ENCODE peak calls at places on chromosomes 12 and 14, in ten cellular contexts. K is HCT116, P is Peyer's patch, O is H1, R is uterus, S is ovary, N is A549, A is stomach, X is heart left ventricle, Z is GM12878. I is an unnamed sample.

GRCh38 chr12:59452259-59452658 is 143.6 kb upstream of the SLC16A7 start:
- DNase-seq in K (no peak), P (no peak), O (no peak), R (no peak), S (no peak), N (no peak), A (no peak), X (no peak), Z (no peak), I (no peak)

GRCh38 chr12:107319536-107320030 is 226.2 kb upstream of the CRY1 start:
- DNase-seq in K (no peak), P (no peak), O (no peak), R (no peak), S (no peak), N (no peak), A (no peak), X (no peak), Z (no peak), I (no peak)

GRCh38 chr12:103742349-103742784 is 98.7 kb downstream of the NT5DC3 start:
- DNase-seq in K (no peak), P (no peak), O (no peak), R (no peak), S (no peak), N (no peak), A (peak; percentile 27), X (peak; percentile 28), Z (no peak), I (peak; percentile 3)

GRCh38 chr12:105676694-105677093 is 346.2 kb downstream of the C12orf75 start:
- DNase-seq in K (no peak), P (no peak), O (no peak), R (peak; percentile 49), S (no peak), N (no peak), A (peak; percentile 31), X (peak; percentile 31), Z (no peak), I (peak; percentile 3)

GRCh38 chr12:104569348-104570173 is 112.8 kb downstream of the CHST11 start:
- DNase-seq in K (no peak), P (peak; percentile 76), O (no peak), R (no peak), S (no peak), N (no peak), A (peak; percentile 31), X (no peak), Z (peak; percentile 88), I (no peak)

GRCh38 chr14:34252227-34252626 is 209.8 kb downstream of the SPTSSA start:
- DNase-seq in K (no peak), P (no peak), O (no peak), R (no peak), S (no peak), N (no peak), A (no peak), X (no peak), Z (no peak), I (no peak)

GRCh38 chr12:67391034-67391433 is 121.9 kb downstream of the CAND1 start:
- DNase-seq in K (no peak), P (no peak), O (no peak), R (no peak), S (no peak), N (no peak), A (no peak), X (no peak), Z (no peak), I (no peak)

GRCh38 chr12:67891566-67891965 is 97.7 kb upstream of the IFNG-AS1 start:
- DNase-seq in K (no peak), P (no peak), O (no peak), R (no peak), S (no peak), N (no peak), A (no peak), X (no peak), Z (no peak), I (no peak)

GRCh38 chr12:112017041-112017440 is 3.8 kb downstream of the ERP29 start:
- DNase-seq in K (no peak), P (no peak), O (no peak), R (no peak), S (no peak), N (no peak), A (no peak), X (no peak), Z (no peak), I (no peak)

GRCh38 chr14:64878775-64879634 is 702 bp downstream of the SPTB start:
- DNase-seq in K (no peak), P (no peak), O (no peak), R (no peak), S (no peak), N (peak; percentile 14), A (no peak), X (peak; percentile 40), Z (no peak), I (peak; percentile 7)

GRCh38 chr14:64879635-64880381 is at the start of gene SPTB:
- DNase-seq in K (no peak), P (peak; percentile 25), O (no peak), R (peak; percentile 17), S (peak; percentile 30), N (peak; percentile 30), A (peak; percentile 53), X (peak; percentile 84), Z (no peak), I (peak; percentile 43)

GRCh38 chr14:64873506-64874220 is 6.0 kb downstream of the SPTB start:
- DNase-seq in K (no peak), P (no peak), O (no peak), R (no peak), S (no peak), N (no peak), A (no peak), X (no peak), Z (no peak), I (no peak)

GRCh38 chr14:64871344-64871743 is 8.4 kb downstream of the SPTB start:
- DNase-seq in K (no peak), P (no peak), O (no peak), R (no peak), S (no peak), N (no peak), A (no peak), X (no peak), Z (no peak), I (no peak)

DNA sequence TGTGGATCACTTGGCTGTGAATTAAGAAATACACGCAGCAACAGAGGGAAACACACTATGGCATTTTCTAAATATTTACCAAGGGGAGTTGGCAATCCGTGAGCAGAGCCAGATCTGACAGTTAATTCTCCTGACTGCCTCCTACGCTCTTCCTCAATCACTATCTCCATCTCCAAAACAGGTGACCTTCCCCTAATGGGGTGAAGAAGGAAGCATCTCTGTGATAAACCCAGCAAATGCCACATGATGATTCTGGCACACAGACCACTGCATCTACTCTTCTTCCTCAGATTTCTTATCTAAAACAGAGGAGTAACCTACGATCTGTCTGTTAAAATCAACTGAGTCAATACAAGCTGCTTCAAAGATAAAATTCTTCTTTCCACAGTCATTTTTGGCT is 4.4 kb downstream of the SPTB start:
- DNase-seq in K (no peak), P (no peak), O (no peak), R (no peak), S (no peak), N (no peak), A (no peak), X (no peak), Z (no peak), I (no peak)
- TF ChIP-seq POLR2A in K (no peak), P (no peak), O (no peak), R (no peak), S (no peak), N (no peak), A (no peak), X (no peak), Z (no peak), I (no peak)

DNA sequence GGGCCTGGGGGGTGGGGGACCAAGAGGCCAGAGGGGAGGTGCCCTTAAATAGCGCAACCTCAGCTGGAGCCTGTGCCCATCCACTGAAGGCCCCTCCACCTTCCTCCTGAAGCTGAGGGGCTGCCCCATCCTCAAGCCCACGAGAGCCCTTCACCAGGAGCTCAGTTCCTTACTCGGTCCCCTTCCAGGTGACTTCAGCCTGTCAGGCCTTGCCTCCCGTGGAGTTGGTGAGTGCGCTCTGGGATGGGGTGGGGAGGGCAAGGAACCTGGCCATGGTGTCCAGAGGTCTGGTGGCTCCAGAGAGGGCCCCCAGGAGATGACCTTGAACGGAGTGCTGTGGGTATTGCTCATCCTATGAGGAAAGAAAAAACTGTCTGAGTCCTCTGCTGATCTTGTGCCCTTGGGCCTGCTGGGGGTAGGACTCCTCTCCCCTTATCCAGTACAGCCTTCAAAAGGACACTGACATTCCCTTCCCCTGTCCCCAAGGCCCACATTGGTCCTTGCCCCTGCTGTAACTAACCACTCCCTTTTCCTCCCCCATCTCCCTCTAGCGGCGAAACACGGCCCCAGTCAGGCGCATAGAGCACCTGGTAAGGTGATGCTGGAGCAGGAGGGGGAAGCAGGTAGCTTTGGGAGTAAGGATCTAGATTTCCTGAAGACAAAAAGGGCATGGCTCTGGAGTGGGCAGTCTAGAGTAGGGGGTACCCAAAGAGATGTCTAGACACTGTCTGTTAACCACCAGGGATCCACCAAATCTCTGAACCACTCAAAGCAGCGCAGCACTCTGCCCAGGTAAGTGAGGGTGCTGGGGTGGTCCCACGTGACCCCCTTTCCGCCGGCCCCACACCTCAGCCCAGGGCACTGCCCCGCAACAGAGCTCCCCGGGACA is 3.6 kb downstream of the TNS2 start:
- DNase-seq in K (peak; percentile 73), P (peak; percentile 74), O (no peak), R (peak; percentile 71), S (peak; percentile 70), N (no peak), A (peak; percentile 84), X (peak; percentile 71), Z (no peak), I (peak; percentile 82)
- H3K4me3 ChIP-seq in K (peak overlapping the region; percentile 71), P (peak overlapping the region; percentile 62), O (peak overlapping the region; percentile 83), R (peak overlapping the region; percentile 59), S (peak overlapping the region; percentile 48), N (peak overlapping the region; percentile 58), A (peak overlapping the region; percentile 51), X (peak overlapping the region; percentile 72), Z (peak overlapping the region; percentile 80), I (peak overlapping the region; percentile 57)

DNA sequence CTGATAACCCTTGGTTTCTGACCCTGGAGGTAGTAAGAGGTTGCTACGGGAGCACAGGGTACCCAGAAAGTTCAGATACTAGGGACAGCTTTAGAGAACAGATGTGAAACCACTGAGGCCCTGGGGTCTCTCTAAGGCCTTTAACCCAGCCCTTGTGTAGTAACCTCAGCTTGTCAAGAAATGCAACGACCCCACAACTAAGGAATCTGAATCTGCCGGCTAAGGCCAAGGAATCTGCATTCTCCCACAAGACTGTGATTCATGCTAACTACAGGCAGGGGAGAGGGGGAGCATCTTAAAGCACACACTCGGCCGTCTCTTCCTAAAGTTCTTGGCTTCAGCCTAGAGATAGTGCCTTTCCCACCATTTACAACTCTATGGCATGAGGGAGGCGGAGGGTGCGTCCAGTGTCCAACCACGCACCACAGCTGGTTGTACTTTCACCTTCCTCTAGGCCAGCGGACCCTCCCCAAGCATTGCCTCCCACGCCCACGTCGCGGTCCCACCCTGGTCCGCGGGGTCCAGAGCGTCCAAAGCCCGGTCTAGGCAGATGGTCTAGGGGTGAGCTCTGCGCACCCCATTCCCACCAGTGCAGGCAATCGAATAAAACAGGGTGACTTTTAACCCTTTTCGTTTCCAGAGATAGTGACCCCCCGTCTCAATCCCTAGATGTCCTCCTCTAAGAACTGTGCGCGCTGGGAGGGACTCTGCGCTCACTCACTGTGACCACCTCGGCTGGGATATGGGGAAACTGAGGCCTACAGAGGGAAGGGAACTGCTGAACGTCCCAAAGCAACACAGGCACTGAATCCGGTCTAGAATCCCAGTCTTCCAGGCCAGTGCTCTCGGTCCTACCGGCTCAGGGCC is 704 bp upstream of the VASH1 start:
- DNase-seq in K (no peak), P (peak; percentile 10), O (no peak), R (no peak), S (no peak), N (no peak), A (no peak), X (no peak), Z (no peak), I (no peak)
- H3K27ac ChIP-seq in K (no peak overlapping the region), P (peak overlapping the region; percentile 82), O (no peak overlapping the region), R (peak overlapping the region; percentile 69), S (peak overlapping the region; percentile 1), N (peak overlapping the region; percentile 79), A (no peak overlapping the region), X (peak overlapping the region; percentile 95), Z (no peak overlapping the region), I (peak overlapping the region; percentile 74)

GRCh38 chr12:12999959-13000615 is at the start of gene HEBP1:
- DNase-seq in K (peak; percentile 69), P (peak; percentile 96), O (no peak), R (peak; percentile 96), S (peak; percentile 98), N (peak; percentile 90), A (peak; percentile 97), X (peak; percentile 96), Z (peak; percentile 16), I (peak; percentile 92)
- TF ChIP-seq POLR2A in K (no peak), P (peak; percentile 95), O (peak; percentile 71), R (peak; percentile 87), S (peak; percentile 92), N (peak; percentile 98), A (peak; percentile 25), X (peak; percentile 94), Z (peak; percentile 52), I (peak; percentile 86)